ENCODE peak calls at places on chromosomes 7 and 10, in five cellular contexts. A is dorsolateral prefrontal cortex, H is lower lobe of right lung, M is HFF-Myc, U is colonic mucosa. C is an unnamed sample.

GRCh38 chr7:25750738-25751529 is 401.1 kb upstream of the NFE2L3 start:
- DNase-seq in A (no peak), H (no peak), M (no peak), U (no peak), C (no peak)

GRCh38 chr7:53983505-53983904 is 558.7 kb upstream of the VSTM2A start:
- DNase-seq in A (no peak), H (no peak), M (no peak), U (no peak), C (no peak)

GRCh38 chr10:70672165-70672992 is at the start of gene ADAMTS14:
- DNase-seq in A (peak), H (no peak), M (no peak), U (no peak), C (no peak)

GRCh38 chr10:92081641-92082040 is 158.1 kb downstream of the BTAF1 start:
- DNase-seq in A (no peak), H (no peak), M (no peak), U (no peak), C (no peak)

GRCh38 chr10:48523212-48523819 is 81.6 kb downstream of the ARHGAP22 start:
- DNase-seq in A (no peak), H (no peak), M (peak), U (no peak), C (peak)

GRCh38 chr10:132681858-132682755 is 103.8 kb downstream of the NKX6-2 start:
- DNase-seq in A (peak), H (peak), M (no peak), U (no peak), C (no peak)

GRCh38 chr7:84617265-84618030 is 422.9 kb upstream of the SEMA3A start:
- DNase-seq in A (no peak), H (no peak), M (no peak), U (no peak), C (no peak)

GRCh38 chr7:29202651-29203069 is 8.1 kb downstream of the CHN2 start:
- DNase-seq in A (no peak), H (peak), M (no peak), U (peak), C (no peak)

GRCh38 chr7:55409474-55410225 is 44.5 kb downstream of the LANCL2 start:
- DNase-seq in A (no peak), H (no peak), M (no peak), U (peak), C (no peak)

GRCh38 chr7:18224138-18224537 is 196.5 kb upstream of the PRPS1L1 start:
- DNase-seq in A (no peak), H (no peak), M (no peak), U (no peak), C (no peak)

GRCh38 chr10:113335603-113336002 is 217.2 kb upstream of the HABP2 start:
- DNase-seq in A (no peak), H (no peak), M (peak), U (no peak), C (no peak)

GRCh38 chr7:1584700-1585099 is 14.9 kb upstream of the PSMG3 start:
- DNase-seq in A (no peak), H (no peak), M (no peak), U (no peak), C (no peak)

GRCh38 chr10:63887026-63887589 is 365.9 kb downstream of the REEP3 start:
- DNase-seq in A (no peak), H (no peak), M (no peak), U (no peak), C (no peak)

GRCh38 chr7:48089415-48089975 is 430 bp downstream of the UPP1 start:
- DNase-seq in A (peak), H (peak), M (no peak), U (peak), C (no peak)

GRCh38 chr10:74923556-74923955 is 97.2 kb downstream of the KAT6B start:
- DNase-seq in A (no peak), H (peak), M (no peak), U (no peak), C (no peak)

GRCh38 chr7:83394776-83395175 is 232.1 kb upstream of the PCLO start:
- DNase-seq in A (no peak), H (no peak), M (no peak), U (no peak), C (no peak)

GRCh38 chr7:140327261-140327661 is 71.1 kb downstream of the SLC37A3 start:
- DNase-seq in A (no peak), H (no peak), M (no peak), U (peak), C (no peak)

GRCh38 chr7:1925349-1925748 is 255.3 kb downstream of the ELFN1 start:
- DNase-seq in A (no peak), H (peak), M (no peak), U (no peak), C (no peak)

GRCh38 chr10:127919418-127920191 is 12.7 kb downstream of the PTPRE start:
- DNase-seq in A (no peak), H (no peak), M (peak), U (no peak), C (no peak)

GRCh38 chr7:67875558-67875957 is 878.9 kb downstream of the TYW1 start:
- DNase-seq in A (no peak), H (no peak), M (no peak), U (no peak), C (no peak)

GRCh38 chr7:101162551-101163280 is 2.7 kb downstream of the VGF start:
- DNase-seq in A (no peak), H (peak), M (no peak), U (peak), C (no peak)

GRCh38 chr7:85103962-85104361 is 82.9 kb downstream of the SEMA3D start:
- DNase-seq in A (no peak), H (no peak), M (no peak), U (no peak), C (no peak)

GRCh38 chr10:9786576-9786975 is 1231.1 kb upstream of the CELF2 start:
- DNase-seq in A (no peak), H (no peak), M (no peak), U (no peak), C (no peak)

GRCh38 chr7:80766724-80767123 is 128.3 kb downstream of the CD36 start:
- DNase-seq in A (no peak), H (no peak), M (no peak), U (no peak), C (no peak)

GRCh38 chr10:87523731-87524130 is 19.0 kb downstream of the MINPP1 start:
- DNase-seq in A (no peak), H (no peak), M (no peak), U (no peak), C (no peak)

GRCh38 chr7:85376589-85376988 is 189.7 kb upstream of the SEMA3D start:
- DNase-seq in A (no peak), H (no peak), M (no peak), U (no peak), C (no peak)

GRCh38 chr10:11143240-11143639 is 125.6 kb downstream of the CELF2 start:
- DNase-seq in A (no peak), H (no peak), M (no peak), U (no peak), C (no peak)

GRCh38 chr7:129367700-129368388 is 66.4 kb upstream of the STRIP2 start:
- DNase-seq in A (peak), H (peak), M (no peak), U (peak), C (no peak)

GRCh38 chr10:93554760-93555432 is 11.6 kb upstream of the FFAR4 start:
- DNase-seq in A (peak), H (peak), M (peak), U (peak), C (no peak)

GRCh38 chr7:107996072-107996824 is 6.7 kb downstream of the LAMB1 start:
- DNase-seq in A (no peak), H (no peak), M (no peak), U (no peak), C (no peak)

GRCh38 chr7:2014391-2015241 is 218.1 kb downstream of the MAD1L1 start:
- DNase-seq in A (peak), H (peak), M (no peak), U (no peak), C (no peak)

GRCh38 chr7:47392241-47392759 is 189.6 kb downstream of the TNS3 start:
- DNase-seq in A (peak), H (no peak), M (no peak), U (no peak), C (no peak)

GRCh38 chr10:29412452-29413004 is 123.7 kb downstream of the LYZL1 start:
- DNase-seq in A (no peak), H (no peak), M (no peak), U (no peak), C (no peak)

GRCh38 chr7:105279688-105280007 is 109.1 kb downstream of the SRPK2 start:
- DNase-seq in A (no peak), H (no peak), M (no peak), U (no peak), C (no peak)

GRCh38 chr10:74947781-74948401 is 121.5 kb downstream of the KAT6B start:
- DNase-seq in A (no peak), H (no peak), M (no peak), U (no peak), C (no peak)

GRCh38 chr7:2031496-2031895 is 201.2 kb downstream of the MAD1L1 start:
- DNase-seq in A (peak), H (peak), M (no peak), U (no peak), C (no peak)

DNA sequence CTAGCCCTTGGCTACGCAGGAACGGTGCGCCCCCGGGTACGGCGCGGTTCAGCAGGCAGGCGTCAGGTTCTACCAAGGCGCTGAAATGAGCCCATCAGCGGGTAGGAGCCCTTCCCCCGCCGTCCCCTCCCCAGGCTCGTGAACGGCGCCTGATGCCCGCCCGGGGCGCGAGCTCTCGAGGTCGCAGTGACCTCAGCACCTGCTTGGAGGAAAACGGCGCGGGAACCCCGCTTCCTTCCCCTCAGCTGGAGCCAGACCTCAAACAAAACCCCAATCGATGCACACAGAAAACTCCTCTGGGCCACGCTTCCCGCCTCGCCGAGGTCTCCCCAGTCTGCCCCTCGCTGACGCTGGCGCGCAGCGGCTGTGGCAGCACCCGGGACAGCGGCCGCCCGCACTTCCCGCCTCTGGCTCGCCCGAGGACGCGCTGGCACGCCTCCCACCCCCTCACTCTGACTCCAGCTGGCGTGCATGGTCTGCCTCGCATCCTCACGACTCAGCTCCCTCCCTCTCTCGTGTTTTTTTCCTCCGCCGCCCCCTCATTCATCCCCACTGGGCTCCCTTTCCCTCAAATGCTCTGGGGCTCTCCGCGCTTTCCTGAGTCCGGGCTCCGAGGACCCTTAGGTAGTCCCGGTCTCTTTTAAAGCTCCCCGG is 524 bp upstream of the GAD2 start:
- DNase-seq in A (no peak), H (peak), M (no peak), U (no peak), C (peak)
- H3K4me3 ChIP-seq in A (peak), H (no peak), M (no peak), U (no peak), C (peak)

GRCh38 chr10:102850025-102850518 is 4.0 kb upstream of the BORCS7 start:
- DNase-seq in A (no peak), H (no peak), M (no peak), U (no peak), C (no peak)
- H3K4me3 ChIP-seq in A (no peak), H (no peak), M (no peak), U (no peak), C (no peak)

GRCh38 chr7:27661776-27662489 is 750 bp downstream of the HIBADH start:
- DNase-seq in A (peak), H (peak), M (no peak), U (no peak), C (no peak)

GRCh38 chr7:27662490-27663205 is at the start of gene HIBADH:
- DNase-seq in A (peak), H (peak), M (peak), U (peak), C (peak)

DNA sequence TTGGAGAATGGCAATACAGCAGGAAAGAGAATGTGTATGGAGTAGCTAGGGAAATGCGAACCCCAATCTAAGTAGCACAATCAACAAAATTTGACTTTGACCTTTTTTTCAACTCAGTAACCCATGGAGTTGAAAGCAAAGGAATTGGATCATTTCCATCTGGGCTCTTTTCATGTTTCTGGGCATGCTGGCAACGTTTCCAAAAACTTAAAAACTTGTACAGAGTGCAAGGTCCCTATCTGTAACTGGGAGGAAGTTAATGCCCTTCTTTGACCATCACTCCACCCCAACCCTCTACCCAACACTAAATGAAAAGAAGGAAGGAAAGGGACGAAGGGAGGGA is 1.3 kb upstream of the HIBADH start:
- DNase-seq in A (no peak), H (no peak), M (no peak), U (no peak), C (no peak)
- H3K4me3 ChIP-seq in A (no peak), H (no peak), M (no peak), U (no peak), C (no peak)

GRCh38 chr10:14649739-14650138 is 125.0 kb downstream of the FAM107B start:
- DNase-seq in A (no peak), H (no peak), M (no peak), U (no peak), C (no peak)

GRCh38 chr10:14652067-14652466 is 122.6 kb downstream of the FAM107B start:
- DNase-seq in A (no peak), H (no peak), M (no peak), U (no peak), C (no peak)

GRCh38 chr10:14648042-14648765 is 126.5 kb downstream of the FAM107B start:
- DNase-seq in A (peak), H (peak), M (peak), U (peak), C (peak)

GRCh38 chr10:14645239-14645960 is 129.3 kb downstream of the FAM107B start:
- DNase-seq in A (no peak), H (no peak), M (no peak), U (no peak), C (no peak)

DNA sequence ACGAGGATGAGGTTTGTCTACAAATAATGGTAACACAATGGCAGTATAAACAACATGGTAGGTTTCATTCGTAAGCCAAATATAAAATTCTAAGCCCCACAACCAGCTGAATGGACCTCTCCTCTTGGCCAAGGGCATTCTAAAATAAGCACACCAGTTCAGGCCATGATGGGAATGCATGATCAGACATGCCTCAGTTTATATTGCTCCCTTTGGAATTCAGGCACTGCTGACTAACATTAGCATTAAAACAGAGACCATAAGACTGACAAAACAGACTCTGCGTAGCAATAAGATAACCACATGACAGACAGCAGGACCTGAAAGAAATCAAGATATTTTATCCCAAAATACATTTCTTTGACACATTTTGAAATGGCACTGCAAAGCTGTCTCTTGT is 125.8 kb downstream of the FAM107B start:
- DNase-seq in A (no peak), H (no peak), M (no peak), U (no peak), C (no peak)
- H3K4me3 ChIP-seq in A (no peak), H (no peak), M (no peak), U (no peak), C (no peak)